ENCODE peak calls at places on chromosomes 3 and 15, in five cellular contexts. R, W, U, P and H are unnamed samples.

GRCh38 chr15:96264351-96264798 is 66.1 kb upstream of the NR2F2 start:
- DNase-seq in R (no peak), W (no peak), U (no peak), P (peak), H (peak)

GRCh38 chr3:111326144-111326995 is 215.6 kb upstream of the CD96 start:
- DNase-seq in R (no peak), W (no peak), U (no peak), P (no peak), H (no peak)

GRCh38 chr15:56917652-56918045 is 795 bp upstream of the TCF12 start:
- DNase-seq in R (no peak), W (no peak), U (peak), P (no peak), H (no peak)

GRCh38 chr3:49266410-49267170 is 10.4 kb downstream of the C3orf62 start:
- DNase-seq in R (no peak), W (no peak), U (no peak), P (no peak), H (no peak)

GRCh38 chr15:80876034-80876433 is 96.9 kb downstream of the CEMIP start:
- DNase-seq in R (no peak), W (no peak), U (no peak), P (no peak), H (no peak)

GRCh38 chr3:61804782-61805181 is 243.4 kb downstream of the PTPRG start:
- DNase-seq in R (no peak), W (no peak), U (no peak), P (no peak), H (no peak)

GRCh38 chr3:13517253-13517977 is 31.5 kb upstream of the FBLN2 start:
- DNase-seq in R (no peak), W (peak), U (peak), P (peak), H (no peak)

GRCh38 chr3:125051715-125052581 is 3.8 kb downstream of the HEG1 start:
- DNase-seq in R (peak), W (peak), U (no peak), P (peak), H (peak)

GRCh38 chr3:143538577-143538981 is 309.7 kb downstream of the SLC9A9 start:
- DNase-seq in R (no peak), W (no peak), U (no peak), P (no peak), H (no peak)

GRCh38 chr3:58116161-58116955 is 94.4 kb downstream of the DNASE1L3 start:
- DNase-seq in R (peak), W (no peak), U (no peak), P (no peak), H (no peak)

GRCh38 chr3:33385423-33385822 is 54.8 kb downstream of the UBP1 start:
- DNase-seq in R (no peak), W (no peak), U (no peak), P (no peak), H (no peak)

DNA sequence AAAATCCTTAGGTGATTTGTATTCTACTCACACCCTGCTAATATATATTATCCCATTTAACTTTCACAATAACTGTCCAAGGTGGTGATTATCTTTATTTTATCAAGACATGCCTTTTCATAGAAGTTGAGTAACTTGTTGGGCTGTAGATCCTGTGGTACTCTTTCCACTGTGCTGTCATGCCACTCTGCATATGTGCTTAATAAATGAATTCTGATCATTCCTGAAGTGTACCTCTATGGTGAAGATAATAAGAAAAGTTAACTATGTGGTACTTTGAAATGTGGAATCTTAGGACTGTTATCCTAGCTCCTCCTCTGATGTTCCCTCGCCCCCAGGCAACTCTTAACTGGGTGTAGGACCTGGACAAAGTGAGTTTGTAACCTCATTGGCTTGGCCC is 5.2 kb downstream of the SNRK start:
- DNase-seq in R (no peak), W (no peak), U (no peak), P (no peak), H (no peak)
- H3K4me3 ChIP-seq in R (peak), W (no peak), U (no peak), P (no peak), H (no peak)

DNA sequence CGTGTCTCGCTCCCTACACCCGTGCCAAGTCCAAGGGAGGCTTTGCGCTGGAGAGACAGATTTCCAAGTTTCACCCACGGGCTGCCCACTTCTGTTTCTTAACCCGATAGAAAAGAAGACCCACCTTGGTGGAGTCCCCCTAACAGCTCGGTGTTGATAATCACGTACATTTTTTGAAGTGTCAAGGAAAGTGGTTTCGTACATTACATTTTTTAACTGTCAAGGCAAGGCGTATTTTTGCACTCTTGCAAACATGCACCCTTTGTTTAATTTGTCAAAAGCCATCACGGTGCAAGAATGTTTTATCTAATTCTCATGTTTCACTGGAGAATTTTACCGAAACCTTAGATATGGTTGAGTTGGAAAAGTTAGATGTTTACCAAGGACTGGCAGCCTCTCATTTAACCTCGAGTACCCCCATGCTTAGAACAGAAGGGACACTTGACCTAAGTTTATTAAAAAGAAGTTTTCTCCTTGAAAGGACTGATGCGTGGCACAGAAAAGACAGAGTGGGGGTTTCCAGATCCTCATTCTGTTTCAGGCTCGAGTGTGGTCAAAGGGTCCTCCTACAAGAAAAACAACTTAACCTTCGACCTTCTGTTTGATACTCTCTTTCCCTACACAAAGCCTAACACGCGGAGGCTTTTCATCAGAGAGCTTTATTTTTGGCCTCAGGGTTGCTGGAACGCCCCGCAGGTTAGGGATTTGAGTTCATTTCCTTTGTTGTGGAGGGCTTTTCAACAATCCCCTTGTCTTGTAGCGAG is 882 bp downstream of the GXYLT2 start:
- DNase-seq in R (no peak), W (no peak), U (no peak), P (peak), H (no peak)
- H3K4me3 ChIP-seq in R (no peak), W (peak), U (no peak), P (peak), H (peak)

DNA sequence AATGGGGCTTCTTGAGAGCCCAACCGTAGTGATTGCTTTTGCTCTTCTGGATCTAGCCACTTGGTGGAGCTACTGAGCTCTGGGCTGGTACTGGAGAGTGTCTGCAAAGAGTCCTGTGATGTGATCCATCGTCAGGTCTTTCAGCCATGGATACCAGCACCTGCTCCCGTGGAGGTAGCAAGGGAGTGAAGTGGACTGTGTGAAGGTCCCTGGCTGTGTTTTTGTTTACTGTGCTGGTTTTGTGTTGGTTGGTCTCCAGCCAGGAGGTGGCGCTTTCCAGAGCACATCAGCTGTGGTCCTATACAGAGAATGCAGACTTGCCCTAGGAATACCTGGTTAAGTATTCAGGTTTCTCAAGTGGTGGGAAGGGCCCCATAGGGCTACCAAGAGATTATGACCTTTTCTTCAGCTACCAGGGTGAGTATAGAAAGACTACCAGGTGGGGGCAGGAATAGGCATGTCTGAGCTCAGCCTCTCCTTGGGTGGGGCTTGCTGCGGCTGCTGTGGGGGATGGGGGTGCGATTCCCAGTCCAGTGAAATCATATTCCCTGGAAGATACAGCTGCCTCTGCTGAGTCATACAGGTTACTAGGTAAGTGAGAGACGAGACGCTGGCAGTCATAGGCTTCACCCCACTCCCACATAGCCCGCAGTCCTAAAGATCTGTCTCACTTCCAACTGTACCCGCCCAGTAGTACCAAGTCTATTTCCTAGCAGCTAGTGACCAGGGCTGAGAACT is 733.7 kb downstream of the ZNF385D start:
- DNase-seq in R (no peak), W (no peak), U (no peak), P (no peak), H (no peak)
- H3K4me3 ChIP-seq in R (no peak), W (no peak), U (no peak), P (no peak), H (no peak)

GRCh38 chr3:56799251-56799882 is 2.4 kb downstream of the ARHGEF3 start:
- DNase-seq in R (peak), W (no peak), U (peak), P (no peak), H (no peak)
- H3K4me3 ChIP-seq in R (peak), W (peak), U (no peak), P (peak), H (peak)

GRCh38 chr15:40162552-40162951 is 1.7 kb downstream of the BUB1B start:
- DNase-seq in R (no peak), W (no peak), U (no peak), P (no peak), H (no peak)
- H3K4me3 ChIP-seq in R (no peak), W (no peak), U (no peak), P (no peak), H (no peak)